ENCODE peak calls at places on chromosomes 12 and 14, in eight cellular contexts. One of them, this sample, is unnamed.

GRCh38 chr12:130815028-130815741 is 23.9 kb downstream of the STX2 start:
- DNase-seq in effector memory CD4-positive, alpha-beta T cell: no peak
- DNase-seq in SW480: no peak
- DNase-seq in Kasumi-1: no peak
- DNase-seq in A549: no peak
- DNase-seq in effector CD4-positive, alpha-beta T cell: no peak
- DNase-seq in IMR-90: no peak
- DNase-seq in A172: no peak
- DNase-seq in this sample: no peak

GRCh38 chr12:1083888-1084262 is 92.9 kb downstream of the ERC1 start:
- DNase-seq in effector memory CD4-positive, alpha-beta T cell: no peak
- DNase-seq in A172: peak
- DNase-seq in SW480: peak
- DNase-seq in Kasumi-1: no peak
- DNase-seq in A549: peak
- DNase-seq in IMR-90: peak
- DNase-seq in effector CD4-positive, alpha-beta T cell: no peak
- DNase-seq in this sample: no peak

GRCh38 chr14:99317231-99318090 is 45.5 kb upstream of the BCL11B start:
- DNase-seq in A172: no peak
- DNase-seq in A549: peak
- DNase-seq in effector CD4-positive, alpha-beta T cell: no peak
- DNase-seq in IMR-90: no peak
- DNase-seq in Kasumi-1: no peak
- DNase-seq in effector memory CD4-positive, alpha-beta T cell: no peak
- DNase-seq in SW480: no peak
- DNase-seq in this sample: no peak

GRCh38 chr14:60089201-60089600 is 2.5 kb upstream of the PCNX4 start:
- DNase-seq in A549: no peak
- DNase-seq in A172: no peak
- DNase-seq in effector memory CD4-positive, alpha-beta T cell: no peak
- DNase-seq in Kasumi-1: no peak
- DNase-seq in IMR-90: no peak
- DNase-seq in effector CD4-positive, alpha-beta T cell: no peak
- DNase-seq in SW480: no peak
- DNase-seq in this sample: no peak

GRCh38 chr12:62259311-62259992 is 752 bp upstream of the USP15 start:
- DNase-seq in SW480: peak
- DNase-seq in effector memory CD4-positive, alpha-beta T cell: no peak
- DNase-seq in IMR-90: no peak
- DNase-seq in effector CD4-positive, alpha-beta T cell: peak
- DNase-seq in A549: peak
- DNase-seq in A172: peak
- DNase-seq in Kasumi-1: peak
- DNase-seq in this sample: no peak

GRCh38 chr12:56151672-56152131 is 685 bp upstream of the MYL6B start:
- DNase-seq in Kasumi-1: peak
- DNase-seq in SW480: peak
- DNase-seq in A172: no peak
- DNase-seq in effector CD4-positive, alpha-beta T cell: peak
- DNase-seq in A549: peak
- DNase-seq in effector memory CD4-positive, alpha-beta T cell: peak
- DNase-seq in IMR-90: no peak
- DNase-seq in this sample: peak

GRCh38 chr12:102171951-102172350 is 25.7 kb downstream of the PMCH start:
- DNase-seq in effector memory CD4-positive, alpha-beta T cell: no peak
- DNase-seq in Kasumi-1: no peak
- DNase-seq in A172: no peak
- DNase-seq in effector CD4-positive, alpha-beta T cell: no peak
- DNase-seq in A549: no peak
- DNase-seq in SW480: no peak
- DNase-seq in IMR-90: peak
- DNase-seq in this sample: no peak

GRCh38 chr14:77140937-77141591 is 527 bp downstream of the ZDHHC22 start:
- DNase-seq in SW480: peak
- DNase-seq in effector CD4-positive, alpha-beta T cell: no peak
- DNase-seq in effector memory CD4-positive, alpha-beta T cell: no peak
- DNase-seq in A172: no peak
- DNase-seq in A549: peak
- DNase-seq in Kasumi-1: peak
- DNase-seq in IMR-90: peak
- DNase-seq in this sample: no peak

GRCh38 chr14:103334644-103335603 is 887 bp downstream of the EIF5 start:
- DNase-seq in A549: peak
- DNase-seq in effector CD4-positive, alpha-beta T cell: peak
- DNase-seq in SW480: peak
- DNase-seq in IMR-90: peak
- DNase-seq in A172: peak
- DNase-seq in Kasumi-1: peak
- DNase-seq in effector memory CD4-positive, alpha-beta T cell: peak
- DNase-seq in this sample: peak

GRCh38 chr12:75862692-75863471 is 168.7 kb downstream of the PHLDA1 start:
- DNase-seq in effector memory CD4-positive, alpha-beta T cell: no peak
- DNase-seq in A549: peak
- DNase-seq in IMR-90: peak
- DNase-seq in effector CD4-positive, alpha-beta T cell: no peak
- DNase-seq in SW480: peak
- DNase-seq in Kasumi-1: no peak
- DNase-seq in A172: peak
- DNase-seq in this sample: no peak

GRCh38 chr12:64116969-64117368 is 105.1 kb downstream of the KICS2 start:
- DNase-seq in SW480: no peak
- DNase-seq in A549: no peak
- DNase-seq in Kasumi-1: no peak
- DNase-seq in effector CD4-positive, alpha-beta T cell: no peak
- DNase-seq in IMR-90: no peak
- DNase-seq in A172: no peak
- DNase-seq in effector memory CD4-positive, alpha-beta T cell: no peak
- DNase-seq in this sample: no peak

GRCh38 chr12:100371146-100371545 is 14.3 kb downstream of the SLC17A8 start:
- DNase-seq in A172: no peak
- DNase-seq in SW480: no peak
- DNase-seq in effector memory CD4-positive, alpha-beta T cell: no peak
- DNase-seq in effector CD4-positive, alpha-beta T cell: no peak
- DNase-seq in Kasumi-1: no peak
- DNase-seq in IMR-90: no peak
- DNase-seq in A549: no peak
- DNase-seq in this sample: no peak

GRCh38 chr12:3170423-3171194 is 93.4 kb downstream of the TSPAN9 start:
- DNase-seq in Kasumi-1: no peak
- DNase-seq in A549: peak
- DNase-seq in effector CD4-positive, alpha-beta T cell: no peak
- DNase-seq in A172: peak
- DNase-seq in SW480: peak
- DNase-seq in effector memory CD4-positive, alpha-beta T cell: no peak
- DNase-seq in IMR-90: peak
- DNase-seq in this sample: no peak

GRCh38 chr14:20347747-20348146 is 4.3 kb downstream of the PARP2 start:
- DNase-seq in A549: no peak
- DNase-seq in effector CD4-positive, alpha-beta T cell: no peak
- DNase-seq in Kasumi-1: no peak
- DNase-seq in IMR-90: no peak
- DNase-seq in effector memory CD4-positive, alpha-beta T cell: no peak
- DNase-seq in A172: no peak
- DNase-seq in SW480: no peak
- DNase-seq in this sample: no peak

GRCh38 chr14:21498540-21499526 is 12.3 kb downstream of the METTL3 start:
- DNase-seq in IMR-90: peak
- DNase-seq in A549: peak
- DNase-seq in effector memory CD4-positive, alpha-beta T cell: no peak
- DNase-seq in A172: no peak
- DNase-seq in effector CD4-positive, alpha-beta T cell: peak
- DNase-seq in SW480: peak
- DNase-seq in Kasumi-1: peak
- DNase-seq in this sample: no peak

This sample was measured in T follicular helper cell.